ENCODE peak calls at places on chromosomes 12 and 14, in five cellular contexts. T is A549, H is IMR-90, X is SK-N-SH, W is GM12878. M is an unnamed sample.

GRCh38 chr12:30448038-30448437 is 247.6 kb downstream of the IPO8 start:
- DNase-seq in T (no peak), H (no peak), X (no peak), W (no peak), M (no peak)

GRCh38 chr12:104612381-104612780 is 155.6 kb downstream of the CHST11 start:
- DNase-seq in T (no peak), H (no peak), X (no peak), W (no peak), M (no peak)

GRCh38 chr12:109716512-109717389 is 3.1 kb downstream of the FAM222A start:
- DNase-seq in T (no peak), H (peak; percentile 12), X (peak; percentile 27), W (no peak), M (no peak)

GRCh38 chr14:102097441-102098135 is 10.7 kb upstream of the HSP90AA1 start:
- DNase-seq in T (no peak), H (no peak), X (no peak), W (no peak), M (no peak)

GRCh38 chr12:52197371-52198231 is 5.8 kb upstream of the KRT80 start:
- DNase-seq in T (no peak), H (no peak), X (no peak), W (no peak), M (no peak)

GRCh38 chr12:41965996-41966395 is 178.7 kb downstream of the GXYLT1 start:
- DNase-seq in T (no peak), H (no peak), X (no peak), W (no peak), M (no peak)

GRCh38 chr14:38290601-38291190 is 34.8 kb upstream of the CLEC14A start:
- DNase-seq in T (no peak), H (peak; percentile 98), X (no peak), W (no peak), M (no peak)

GRCh38 chr12:53750812-53751335 is 905 bp downstream of the CISTR start:
- DNase-seq in T (no peak), H (peak; percentile 19), X (peak; percentile 57), W (no peak), M (no peak)

GRCh38 chr12:7959278-7960063 is 23.5 kb upstream of the SLC2A3 start:
- DNase-seq in T (no peak), H (no peak), X (no peak), W (peak; percentile 70), M (peak; percentile 68)

GRCh38 chr12:122523280-122523679 is 3.5 kb downstream of the RSRC2 start:
- DNase-seq in T (no peak), H (peak; percentile 76), X (no peak), W (no peak), M (peak; percentile 45)

GRCh38 chr12:41950455-41950854 is 194.2 kb downstream of the GXYLT1 start:
- DNase-seq in T (no peak), H (no peak), X (no peak), W (no peak), M (no peak)

GRCh38 chr12:5390174-5390799 is 41.6 kb upstream of the NTF3 start:
- DNase-seq in T (no peak), H (no peak), X (no peak), W (no peak), M (no peak)

GRCh38 chr12:5166976-5167375 is 123.3 kb downstream of the KCNA5 start:
- DNase-seq in T (no peak), H (peak; percentile 98), X (peak; percentile 41), W (no peak), M (no peak)

GRCh38 chr14:106875503-106875902 is 1349.1 kb downstream of the TMEM121 start:
- DNase-seq in T (no peak), H (no peak), X (no peak), W (no peak), M (no peak)

GRCh38 chr12:905273-906076 is 44.0 kb downstream of the RAD52 start:
- DNase-seq in T (no peak), H (no peak), X (no peak), W (no peak), M (no peak)

GRCh38 chr12:118979763-118980406 is 1.5 kb upstream of the SRRM4 start:
- DNase-seq in T (peak; percentile 75), H (peak; percentile 24), X (peak; percentile 73), W (no peak), M (peak; percentile 72)

GRCh38 chr12:14238224-14238792 is 127.2 kb upstream of the ATF7IP start:
- DNase-seq in T (no peak), H (peak; percentile 55), X (no peak), W (no peak), M (no peak)

GRCh38 chr12:81987351-81987750 is 228.2 kb upstream of the PPFIA2 start:
- DNase-seq in T (no peak), H (no peak), X (no peak), W (no peak), M (no peak)

GRCh38 chr12:11815397-11815796 is 165.9 kb downstream of the ETV6 start:
- DNase-seq in T (no peak), H (no peak), X (no peak), W (no peak), M (no peak)

GRCh38 chr12:119179335-119180021 is 747 bp downstream of the HSPB8 start:
- DNase-seq in T (peak; percentile 64), H (peak; percentile 70), X (no peak), W (no peak), M (no peak)

DNA sequence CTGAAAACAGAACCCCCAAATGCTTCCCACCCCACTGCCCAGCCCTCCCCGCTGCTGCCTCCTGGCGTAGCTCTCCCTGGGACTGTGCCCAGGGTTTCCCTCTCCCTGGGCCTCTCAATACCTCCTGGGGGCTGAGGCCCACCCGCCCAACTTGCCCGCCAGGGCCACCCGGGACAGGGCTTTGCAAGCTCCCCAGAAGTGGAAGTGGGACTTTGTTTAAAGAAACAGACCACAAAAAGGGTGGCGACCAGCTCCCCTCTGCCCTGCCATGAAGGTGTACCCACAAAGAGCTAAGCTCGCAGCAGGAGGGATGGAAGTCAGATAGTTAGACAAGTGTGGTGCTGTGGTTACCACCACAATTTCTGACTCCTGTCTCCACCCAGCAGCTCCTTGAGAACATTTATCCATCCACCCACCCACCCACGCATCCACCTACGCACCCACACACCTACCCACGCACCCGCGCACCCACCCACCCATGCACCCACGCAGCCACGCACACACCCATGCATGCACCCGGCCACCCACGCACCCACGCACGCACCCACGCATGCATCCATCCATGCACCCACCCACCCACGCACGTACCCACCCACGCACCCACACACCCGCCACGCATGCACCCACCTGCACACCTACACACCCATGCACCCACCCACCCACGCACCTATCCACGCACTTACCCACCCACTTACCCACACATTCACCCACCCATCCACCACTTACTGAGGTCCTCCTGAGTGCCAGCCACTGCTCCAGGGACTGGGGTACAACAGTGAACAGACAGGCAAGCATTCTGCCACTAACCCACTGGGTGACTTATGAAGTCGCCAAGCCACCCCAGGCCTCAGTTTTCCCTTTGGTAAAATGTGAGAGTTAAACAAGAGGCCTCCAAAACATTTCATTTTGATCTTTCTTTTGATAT is 127.3 kb downstream of the SCARB1 start:
- DNase-seq in T (no peak), H (no peak), X (no peak), W (no peak), M (no peak)
- H3K27ac ChIP-seq in T (no peak overlapping the region), H (no peak overlapping the region), X (no peak overlapping the region), W (no peak overlapping the region), M (no peak overlapping the region)

GRCh38 chr12:31962076-31962475 is 2.9 kb downstream of the RESF1 start:
- DNase-seq in T (no peak), H (no peak), X (no peak), W (no peak), M (no peak)
- TF ChIP-seq RCOR1 in T (no peak), H (no peak), X (no peak), W (no peak), M (no peak)

DNA sequence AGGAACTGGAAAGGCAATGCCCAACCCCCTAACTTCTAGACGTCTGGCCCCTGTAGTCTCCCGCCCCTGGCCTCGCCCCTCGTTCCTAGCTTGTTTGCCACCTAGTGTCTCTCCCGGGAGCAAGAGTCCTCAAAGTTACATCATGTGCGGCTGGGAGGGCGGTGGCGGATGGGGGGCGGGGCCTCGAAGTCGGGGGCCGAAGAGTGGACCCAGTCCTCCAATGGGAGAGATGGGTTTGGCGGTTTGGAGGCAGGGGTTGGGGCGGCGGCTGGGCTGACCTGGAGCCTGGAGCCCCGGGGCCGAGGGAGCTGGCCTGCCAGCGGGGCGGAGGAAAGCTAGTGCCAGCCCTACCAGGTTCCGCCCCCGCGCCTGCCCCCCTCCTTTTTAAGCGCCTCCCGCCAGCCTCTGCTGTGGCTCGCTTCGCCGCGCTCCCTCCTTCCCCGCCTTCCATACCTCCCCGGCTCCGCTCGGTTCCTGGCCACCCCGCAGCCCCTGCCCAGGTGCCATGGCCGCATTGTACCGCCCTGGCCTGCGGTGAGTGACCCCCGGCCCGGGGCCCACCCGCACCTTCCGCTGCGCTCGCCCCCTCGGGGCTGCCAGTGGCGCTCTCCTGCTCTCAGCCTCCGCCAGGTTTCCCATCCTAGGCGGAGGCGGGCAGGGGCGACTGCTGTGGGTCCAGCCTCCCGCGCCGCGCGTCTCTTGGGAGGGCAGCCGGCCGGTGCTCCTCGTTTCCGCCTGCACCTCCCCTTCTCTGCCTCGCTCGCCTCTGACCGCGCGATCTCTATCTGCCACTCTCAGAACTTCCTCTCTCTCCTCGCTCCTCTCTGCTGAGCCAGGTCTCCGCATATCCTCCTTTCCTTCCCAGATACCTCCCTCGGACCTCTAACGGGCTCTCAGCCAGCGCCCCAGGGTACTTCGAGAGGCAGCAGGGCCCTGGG is at the start of gene PCK2:
- DNase-seq in T (peak; percentile 97), H (peak; percentile 88), X (peak; percentile 97), W (no peak), M (peak; percentile 92)
- TF ChIP-seq CTCF in T (no peak), H (peak; percentile 12), X (peak; percentile 6), W (no peak), M (no peak)

DNA sequence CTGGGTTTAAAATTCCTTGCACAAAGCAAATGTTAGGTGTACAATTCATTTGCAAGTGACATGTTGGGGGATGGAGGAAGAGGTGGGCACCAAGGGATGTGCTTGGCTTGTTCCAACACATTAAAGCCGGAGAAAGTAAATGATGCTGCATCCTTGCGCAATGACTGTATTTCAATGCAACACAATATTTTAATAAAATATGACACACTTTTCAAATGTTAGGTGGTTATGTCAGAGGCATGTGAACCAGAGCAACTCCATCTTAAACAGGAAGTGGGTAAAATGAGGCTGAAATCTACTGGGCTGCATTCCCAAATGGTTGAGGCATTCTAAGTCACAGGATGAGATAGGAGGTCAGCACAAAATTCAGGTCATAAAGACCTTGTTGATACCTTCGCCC is 53.6 kb upstream of the ARHGAP5 start:
- DNase-seq in T (no peak), H (no peak), X (no peak), W (no peak), M (no peak)
- H3K27ac ChIP-seq in T (no peak overlapping the region), H (no peak overlapping the region), X (no peak overlapping the region), W (no peak overlapping the region), M (no peak overlapping the region)

GRCh38 chr14:51304956-51305355 is 64.9 kb downstream of the TMX1 start:
- DNase-seq in T (peak; percentile 25), H (peak; percentile 96), X (no peak), W (no peak), M (no peak)
- TF ChIP-seq RCOR1 in T (no peak), H (no peak), X (no peak), W (no peak), M (no peak)

GRCh38 chr12:97716356-97716755 is 253.8 kb downstream of the RMST start:
- DNase-seq in T (peak; percentile 5), H (no peak), X (peak; percentile 32), W (no peak), M (no peak)
- TF ChIP-seq CTCF in T (no peak), H (no peak), X (no peak), W (no peak), M (no peak)